ENCODE peak calls at places on chromosomes 12 and 14, in six cellular contexts. K is Panc1, N is HCT116, L is GM23338, U is GM12878, F is K562. Z is an unnamed sample.

GRCh38 chr12:14958361-14959125 is 2.9 kb downstream of the ARHGDIB start:
- ATAC-seq in U (no peak), K (no peak), L (no peak), F (no peak), N (no peak), Z (no peak)

GRCh38 chr12:11815397-11815796 is 165.9 kb downstream of the ETV6 start:
- ATAC-seq in N (no peak), F (no peak), U (no peak), K (no peak), L (no peak), Z (no peak)

GRCh38 chr12:13028825-13029570 is 15.2 kb upstream of the FAM234B start:
- ATAC-seq in L (peak; percentile 79), U (no peak), F (peak; percentile 74), N (no peak), K (no peak), Z (no peak)

GRCh38 chr12:4701383-4701782 is 18.8 kb upstream of the GALNT8 start:
- ATAC-seq in L (no peak), U (no peak), N (no peak), F (no peak), K (no peak), Z (peak; percentile 73)

GRCh38 chr14:43119672-43120071 is 1387.4 kb downstream of the FSCB start:
- ATAC-seq in U (no peak), N (no peak), K (no peak), L (no peak), F (no peak), Z (no peak)

GRCh38 chr12:114683709-114684097 is 272 bp downstream of the TBX3 start:
- ATAC-seq in N (peak; percentile 1), L (no peak), U (no peak), F (no peak), K (peak; percentile 3), Z (peak; percentile 0)

GRCh38 chr14:72565200-72565599 is 328.7 kb downstream of the DPF3 start:
- ATAC-seq in F (no peak), U (no peak), N (no peak), L (no peak), K (no peak), Z (peak; percentile 56)

GRCh38 chr14:70714055-70714550 is 72.4 kb downstream of the TTC9 start:
- ATAC-seq in L (peak; percentile 18), N (peak; percentile 47), F (no peak), U (peak; percentile 63), K (no peak), Z (no peak)

GRCh38 chr12:124188561-124189405 is 106.1 kb upstream of the RFLNA start:
- ATAC-seq in U (no peak), K (peak; percentile 95), F (no peak), N (peak; percentile 59), L (peak; percentile 26), Z (no peak)

GRCh38 chr14:52121441-52121840 is 52.6 kb upstream of the NID2 start:
- ATAC-seq in N (no peak), U (no peak), K (no peak), F (no peak), L (no peak), Z (no peak)

GRCh38 chr14:63269561-63270225 is 49.0 kb downstream of the GPHB5 start:
- ATAC-seq in U (no peak), K (no peak), F (no peak), L (no peak), N (no peak), Z (peak; percentile 71)

GRCh38 chr12:120361506-120362208 is 7.3 kb downstream of the MSI1 start:
- ATAC-seq in L (peak; percentile 87), F (peak; percentile 64), N (no peak), U (peak; percentile 66), K (no peak), Z (peak; percentile 66)

GRCh38 chr12:96051756-96052155 is 16.4 kb upstream of the LTA4H start:
- ATAC-seq in N (no peak), K (no peak), U (no peak), L (no peak), F (no peak), Z (no peak)

GRCh38 chr14:21231020-21231652 is 38.1 kb downstream of the HNRNPC start:
- ATAC-seq in K (no peak), U (no peak), L (no peak), F (no peak), N (no peak), Z (no peak)

GRCh38 chr12:89383235-89384049 is 31.1 kb upstream of the DUSP6 start:
- ATAC-seq in F (no peak), N (no peak), K (no peak), U (no peak), L (peak; percentile 45), Z (peak; percentile 56)

DNA sequence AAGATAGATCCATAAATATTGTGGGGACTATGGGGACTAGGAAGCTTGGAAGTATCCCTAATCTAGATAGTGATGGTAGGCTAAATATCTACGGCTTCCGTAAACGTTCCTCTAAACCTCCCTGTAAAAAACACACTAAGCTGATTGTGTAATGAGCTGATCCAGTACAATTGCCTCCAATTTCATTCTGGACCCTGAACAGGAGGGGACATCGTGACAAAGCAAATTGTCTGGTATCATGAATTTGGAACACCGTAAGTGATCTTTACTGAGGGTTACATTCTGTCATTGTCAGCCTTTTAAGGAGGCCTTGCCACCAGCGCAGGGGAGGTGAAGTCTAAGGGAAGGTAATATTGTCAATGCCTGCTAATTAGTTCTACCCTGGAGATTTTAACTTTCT is 514 bp upstream of the MGST1 start:
- ATAC-seq in F (peak; percentile 6), L (peak; percentile 9), N (peak; percentile 26), U (no peak), K (no peak), Z (no peak)
- H3K4me3 ChIP-seq in F (peak overlapping the region; percentile 42), L (peak overlapping the region; percentile 71), N (peak overlapping the region; percentile 82), U (no peak overlapping the region), K (peak overlapping the region; percentile 36), Z (no peak overlapping the region)

DNA sequence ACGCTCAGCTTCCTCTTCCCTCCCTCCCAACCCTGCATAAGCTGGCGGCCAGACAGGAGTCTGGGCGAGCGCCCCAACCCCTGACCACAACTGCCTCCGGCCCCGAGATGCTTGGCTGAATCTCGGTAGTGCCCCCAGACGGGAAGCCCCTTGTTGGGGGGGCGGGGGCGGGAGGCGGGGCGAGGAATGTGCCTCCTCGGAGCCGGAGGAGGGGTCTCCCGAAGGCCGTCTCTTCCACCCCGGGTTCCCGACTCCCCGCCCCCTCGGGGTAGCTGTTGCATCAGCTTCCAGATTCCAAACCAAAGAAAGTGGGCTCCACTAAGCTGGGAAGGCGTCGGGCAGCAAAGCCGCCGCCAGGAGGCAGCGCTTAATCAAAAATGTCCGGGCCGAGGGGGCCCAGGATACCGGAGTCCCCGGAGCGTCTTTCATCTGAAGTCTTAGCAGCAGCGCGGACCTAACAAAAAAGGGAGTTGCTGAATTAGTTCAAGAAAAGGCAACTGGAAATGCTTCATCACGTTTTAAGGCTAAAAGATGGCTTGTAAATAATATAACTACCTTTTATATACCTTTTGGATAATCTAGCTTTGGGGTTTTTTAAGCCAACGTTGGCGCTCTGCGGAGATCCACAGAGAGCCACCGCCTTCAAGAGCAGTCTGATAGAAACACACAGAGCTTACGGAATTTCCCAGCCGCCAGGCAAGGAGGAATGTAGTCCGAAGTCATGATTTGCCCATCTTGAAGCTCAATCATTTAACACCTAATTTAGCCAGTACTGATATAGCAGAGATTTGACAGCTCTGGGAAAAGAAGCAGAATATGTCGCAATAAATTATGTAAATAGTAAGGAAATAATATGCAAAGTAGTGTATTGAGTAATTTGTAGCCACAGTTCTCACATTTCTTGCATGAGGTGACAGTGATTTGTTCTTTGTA is 6.8 kb upstream of the MRPL52 start:
- ATAC-seq in F (peak; percentile 88), U (peak; percentile 78), N (peak; percentile 86), L (peak; percentile 67), K (peak; percentile 91), Z (peak; percentile 90)
- TF ChIP-seq POLR2AphosphoS5 in F (no peak), U (peak; percentile 67), N (no peak), L (peak; percentile 84), K (no peak), Z (peak; percentile 54)

GRCh38 chr12:93108958-93109357 is 179.9 kb upstream of the EEA1 start:
- ATAC-seq in N (no peak), U (no peak), K (no peak), L (no peak), F (no peak), Z (no peak)
- H3K4me3 ChIP-seq in N (no peak overlapping the region), U (no peak overlapping the region), K (no peak overlapping the region), L (no peak overlapping the region), F (no peak overlapping the region), Z (no peak overlapping the region)

GRCh38 chr14:103388664-103389063 is 3.4 kb downstream of the MARK3 start:
- ATAC-seq in L (no peak), U (no peak), F (no peak), K (no peak), N (no peak), Z (no peak)

GRCh38 chr14:103385153-103385993 is at the start of gene MARK3:
- ATAC-seq in N (peak; percentile 97), U (peak; percentile 95), L (peak; percentile 97), K (peak; percentile 99), F (peak; percentile 94), Z (peak; percentile 99)

GRCh38 chr14:103386632-103387329 is 1.6 kb downstream of the MARK3 start:
- ATAC-seq in U (no peak), N (no peak), K (no peak), F (no peak), L (no peak), Z (no peak)

GRCh38 chr14:103384450-103385152 is 614 bp upstream of the MARK3 start:
- ATAC-seq in F (peak; percentile 11), L (no peak), N (peak; percentile 44), U (no peak), K (peak; percentile 46), Z (no peak)

GRCh38 chr14:103385994-103386491 is 828 bp downstream of the MARK3 start:
- ATAC-seq in K (no peak), L (peak; percentile 2), F (peak; percentile 18), N (no peak), U (peak; percentile 19), Z (no peak)
- TF ChIP-seq POLR2AphosphoS5 in K (no peak), L (no peak), F (no peak), N (no peak), U (no peak), Z (no peak)

DNA sequence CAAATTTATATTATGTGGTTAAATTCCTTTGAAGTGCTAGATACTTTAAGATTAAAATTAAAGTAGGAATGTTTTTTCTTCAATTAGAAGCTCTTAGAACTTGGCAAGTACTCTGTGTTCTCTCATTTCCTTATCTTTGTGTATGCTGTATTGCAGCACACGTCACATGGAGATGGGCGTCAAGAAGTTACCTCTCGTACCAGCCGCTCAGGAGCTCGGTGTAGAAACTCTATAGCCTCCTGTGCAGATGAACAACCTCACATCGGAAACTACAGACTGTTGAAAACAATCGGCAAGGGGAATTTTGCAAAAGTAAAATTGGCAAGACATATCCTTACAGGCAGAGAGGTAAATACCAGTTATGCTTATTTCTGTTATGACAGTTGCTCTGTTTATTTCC is 19.7 kb downstream of the MARK3 start:
- ATAC-seq in N (no peak), K (no peak), U (no peak), L (no peak), F (no peak), Z (peak; percentile 58)
- H3K4me3 ChIP-seq in N (no peak overlapping the region), K (no peak overlapping the region), U (no peak overlapping the region), L (no peak overlapping the region), F (no peak overlapping the region), Z (no peak overlapping the region)